ENCODE peak calls at places on chromosomes 2 and 18, in five cellular contexts. One of them, this sample, is unnamed.

GRCh38 chr2:9074930-9075329 is 71.4 kb upstream of the MBOAT2 start:
- DNase-seq in HEK293T: no peak
- DNase-seq in GM12878: no peak
- DNase-seq in SK-N-SH: no peak
- DNase-seq in K562: no peak
- DNase-seq in this sample: no peak

GRCh38 chr18:76621782-76622495 is 126.9 kb upstream of the ZNF516 start:
- DNase-seq in HEK293T: no peak
- DNase-seq in K562: no peak
- DNase-seq in GM12878: no peak
- DNase-seq in SK-N-SH: no peak
- DNase-seq in this sample: no peak

GRCh38 chr2:56534321-56534720 is 350.5 kb downstream of the CCDC85A start:
- DNase-seq in HEK293T: no peak
- DNase-seq in SK-N-SH: no peak
- DNase-seq in GM12878: no peak
- DNase-seq in K562: no peak
- DNase-seq in this sample: no peak

GRCh38 chr2:77939801-77940200 is 417.6 kb upstream of the LRRTM4 start:
- DNase-seq in SK-N-SH: no peak
- DNase-seq in GM12878: no peak
- DNase-seq in K562: no peak
- DNase-seq in HEK293T: no peak
- DNase-seq in this sample: no peak

GRCh38 chr2:110993557-110994231 is 127.0 kb upstream of the BCL2L11 start:
- DNase-seq in SK-N-SH: no peak
- DNase-seq in GM12878: no peak
- DNase-seq in HEK293T: no peak
- DNase-seq in K562: no peak
- DNase-seq in this sample: no peak

GRCh38 chr2:120108049-120108448 is 95.2 kb downstream of the EPB41L5 start:
- DNase-seq in HEK293T: no peak
- DNase-seq in K562: no peak
- DNase-seq in GM12878: no peak
- DNase-seq in SK-N-SH: peak; percentile 4
- DNase-seq in this sample: no peak

GRCh38 chr18:80147418-80148315 is 38.6 kb downstream of the ADNP2 start:
- DNase-seq in GM12878: peak; percentile 60
- DNase-seq in SK-N-SH: peak; percentile 79
- DNase-seq in HEK293T: no peak
- DNase-seq in K562: no peak
- DNase-seq in this sample: peak; percentile 77

GRCh38 chr2:207078186-207078798 is 87.5 kb downstream of the KLF7 start:
- DNase-seq in K562: no peak
- DNase-seq in SK-N-SH: no peak
- DNase-seq in GM12878: no peak
- DNase-seq in HEK293T: no peak
- DNase-seq in this sample: no peak

GRCh38 chr2:55395724-55396605 is 23.7 kb downstream of the CCDC88A start:
- DNase-seq in GM12878: no peak
- DNase-seq in HEK293T: no peak
- DNase-seq in SK-N-SH: no peak
- DNase-seq in K562: no peak
- DNase-seq in this sample: no peak
- TF ChIP-seq FOXM1 in GM12878: peak; percentile 41
- TF ChIP-seq FOXM1 in HEK293T: no peak
- TF ChIP-seq FOXM1 in SK-N-SH: no peak
- TF ChIP-seq FOXM1 in K562: no peak
- TF ChIP-seq FOXM1 in this sample: no peak

DNA sequence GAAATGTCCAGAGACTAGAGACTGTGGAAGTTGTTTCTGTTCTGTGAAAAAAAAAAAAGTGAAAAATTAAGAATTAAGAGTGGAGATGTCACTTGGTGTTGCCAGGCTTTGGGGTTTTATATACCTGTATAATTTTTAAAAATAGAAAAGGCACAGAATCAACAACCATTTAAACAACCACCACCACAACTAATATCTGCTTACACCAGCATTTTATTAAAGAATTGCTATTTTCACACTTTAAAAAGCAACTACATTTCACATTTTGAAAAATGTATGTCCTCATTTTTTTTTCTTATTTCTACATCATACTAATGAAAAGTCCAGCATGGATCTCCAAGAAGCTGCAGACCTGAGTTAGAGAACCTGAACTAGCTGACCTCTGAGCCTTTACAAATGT is 167.5 kb upstream of the DTNA start:
- DNase-seq in SK-N-SH: no peak
- DNase-seq in HEK293T: no peak
- DNase-seq in GM12878: no peak
- DNase-seq in K562: no peak
- DNase-seq in this sample: no peak
- TF ChIP-seq FOXM1 in SK-N-SH: no peak
- TF ChIP-seq FOXM1 in HEK293T: no peak
- TF ChIP-seq FOXM1 in GM12878: no peak
- TF ChIP-seq FOXM1 in K562: no peak
- TF ChIP-seq FOXM1 in this sample: no peak

GRCh38 chr2:39300044-39300820 is 56.5 kb upstream of the CDKL4 start:
- DNase-seq in K562: no peak
- DNase-seq in GM12878: no peak
- DNase-seq in HEK293T: no peak
- DNase-seq in SK-N-SH: no peak
- DNase-seq in this sample: no peak
- TF ChIP-seq FOXM1 in K562: no peak
- TF ChIP-seq FOXM1 in GM12878: no peak
- TF ChIP-seq FOXM1 in HEK293T: no peak
- TF ChIP-seq FOXM1 in SK-N-SH: no peak
- TF ChIP-seq FOXM1 in this sample: no peak

GRCh38 chr2:241668354-241668753 is 18.3 kb downstream of the DTYMK start:
- DNase-seq in SK-N-SH: no peak
- DNase-seq in HEK293T: no peak
- DNase-seq in GM12878: no peak
- DNase-seq in K562: no peak
- DNase-seq in this sample: no peak
- TF ChIP-seq FOXM1 in SK-N-SH: no peak
- TF ChIP-seq FOXM1 in HEK293T: no peak
- TF ChIP-seq FOXM1 in GM12878: no peak
- TF ChIP-seq FOXM1 in K562: no peak
- TF ChIP-seq FOXM1 in this sample: no peak

This sample was measured in HepG2.